ENCODE peak calls at places on chromosomes 12 and 14, in four cellular contexts. H is upper lobe of left lung, V is endothelial cell, Z is MCF 10A. D is an unnamed sample.

GRCh38 chr14:24315807-24316596 is 4.7 kb downstream of the LTB4R start:
- DNase-seq in Z (no peak), V (no peak), H (peak), D (no peak)

GRCh38 chr12:109147954-109148353 is 31.6 kb downstream of the ACACB start:
- DNase-seq in V (no peak), Z (no peak), H (no peak), D (no peak)

GRCh38 chr12:78878447-78878846 is 13.9 kb downstream of the SYT1 start:
- DNase-seq in H (no peak), V (no peak), Z (no peak), D (no peak)

GRCh38 chr12:6341439-6342139 is at the start of gene TNFRSF1A:
- DNase-seq in V (peak), Z (peak), H (peak), D (no peak)

GRCh38 chr14:67240168-67240932 is 885 bp upstream of the PALS1 start:
- DNase-seq in Z (peak), H (peak), V (peak), D (peak)

GRCh38 chr12:40775681-40776080 is 83.4 kb downstream of the CNTN1 start:
- DNase-seq in V (no peak), H (no peak), Z (no peak), D (no peak)

GRCh38 chr14:92360666-92361370 is 37.9 kb downstream of the SLC24A4 start:
- DNase-seq in V (no peak), Z (no peak), H (no peak), D (no peak)

GRCh38 chr12:24856541-24856940 is 92.4 kb downstream of the BCAT1 start:
- DNase-seq in H (no peak), Z (no peak), V (no peak), D (no peak)

GRCh38 chr14:35122696-35123387 is 490 bp downstream of the PRORP start:
- DNase-seq in H (peak), V (no peak), Z (peak), D (no peak)

GRCh38 chr14:22748691-22749090 is 17.8 kb upstream of the OXA1L start:
- DNase-seq in H (no peak), V (no peak), Z (no peak), D (no peak)

GRCh38 chr12:116977465-116978380 is 67.0 kb downstream of the FBXW8 start:
- DNase-seq in V (no peak), H (no peak), Z (no peak), D (no peak)

GRCh38 chr12:59322473-59322872 is 273.4 kb upstream of the SLC16A7 start:
- DNase-seq in V (no peak), H (no peak), Z (no peak), D (no peak)

GRCh38 chr12:92597997-92598396 is 104.8 kb upstream of the PLEKHG7 start:
- DNase-seq in H (no peak), V (no peak), Z (peak), D (no peak)

GRCh38 chr12:50799908-50800307 is 36.0 kb downstream of the ATF1 start:
- DNase-seq in H (no peak), Z (no peak), V (no peak), D (no peak)

DNA sequence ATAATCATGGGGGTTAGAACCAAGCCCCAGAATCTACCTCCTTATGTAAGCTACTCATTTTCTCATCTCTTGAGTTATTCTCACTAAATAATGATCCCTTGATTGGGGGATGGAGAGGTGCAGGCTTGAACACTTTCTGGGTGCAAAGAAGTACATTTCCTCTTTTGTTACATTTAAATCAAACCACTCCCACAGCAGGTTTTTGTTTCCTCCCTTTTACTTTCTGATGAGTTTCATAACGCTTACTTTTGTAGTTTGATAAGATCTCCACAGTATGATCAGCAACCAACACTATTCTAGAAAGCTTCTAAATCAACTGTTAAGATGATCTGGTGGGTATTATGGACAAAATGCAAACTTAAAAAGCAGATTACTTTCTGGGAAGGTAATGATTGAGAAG is 20.5 kb downstream of the VCPKMT start:
- DNase-seq in Z (no peak), V (no peak), H (no peak), D (no peak)
- TF ChIP-seq CTCF in Z (no peak), V (no peak), H (no peak), D (no peak)

GRCh38 chr12:13165578-13166120 is 30.9 kb upstream of the EMP1 start:
- DNase-seq in H (peak), Z (peak), V (no peak), D (no peak)
- TF ChIP-seq CTCF in H (no peak), Z (no peak), V (no peak), D (no peak)

GRCh38 chr14:69038449-69039286 is 59.6 kb upstream of the ACTN1 start:
- DNase-seq in Z (no peak), V (no peak), H (no peak), D (no peak)
- TF ChIP-seq CTCF in Z (no peak), V (no peak), H (no peak), D (no peak)

DNA sequence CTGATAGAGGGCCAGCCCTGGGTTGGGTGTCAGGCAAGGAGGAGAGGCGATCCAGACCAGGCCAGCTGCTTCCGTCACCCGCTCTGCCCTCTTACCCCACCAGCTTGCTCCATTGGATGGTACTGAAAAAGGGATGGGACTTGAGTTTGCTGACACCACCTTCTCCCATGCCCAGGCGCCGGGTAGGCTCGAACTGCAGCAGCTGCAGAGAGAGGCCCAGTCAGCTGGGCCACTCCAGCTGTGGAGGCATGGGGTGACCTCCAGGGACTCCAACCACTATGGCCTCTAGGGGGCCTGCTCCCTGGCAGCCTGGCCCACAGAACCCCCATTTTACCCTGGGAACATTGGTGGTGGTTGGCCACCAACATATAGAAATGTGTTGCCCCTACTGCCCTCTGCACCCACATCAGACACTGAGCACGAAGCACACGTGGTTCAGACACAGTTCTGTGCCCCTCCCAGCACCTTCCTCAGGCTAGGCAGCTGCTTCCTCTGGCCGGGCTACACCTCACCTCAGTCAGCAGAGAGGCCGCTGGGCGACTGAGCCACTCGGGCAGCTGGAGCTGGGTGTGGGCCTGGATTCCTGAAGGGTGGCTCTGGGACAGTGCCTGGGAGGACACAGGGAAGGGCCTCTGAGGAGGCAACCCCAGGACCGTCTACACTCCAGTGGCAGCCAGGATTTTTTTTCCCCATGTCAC is 16.0 kb downstream of the RPS6KL1 start:
- DNase-seq in V (no peak), H (no peak), Z (no peak), D (no peak)
- TF ChIP-seq CTCF in V (peak), H (no peak), Z (no peak), D (no peak)

GRCh38 chr12:39619660-39620433 is at the start of gene ABCD2:
- DNase-seq in Z (peak), V (peak), H (peak), D (peak)
- TF ChIP-seq CTCF in Z (peak), V (no peak), H (no peak), D (no peak)

GRCh38 chr12:2834581-2835491 is at the start of gene NRIP2:
- DNase-seq in Z (no peak), V (no peak), H (no peak), D (no peak)
- TF ChIP-seq CTCF in Z (no peak), V (no peak), H (no peak), D (no peak)